ENCODE peak calls at places on chromosomes 13 and 19, in nine cellular contexts. V is thoracic aorta, F is epithelial cell of esophagus, Y is AG04449, Z is body of pancreas, Q is bronchial epithelial cell, C is left ventricle myocardium inferior, T is fibroblast of the aortic adventitia, B is SK-N-SH. I is an unnamed sample.

GRCh38 chr13:21625366-21625765 is 21.4 kb upstream of the MICU2 start:
- DNase-seq in C (no peak), B (peak), T (peak), Z (no peak), Q (peak), Y (no peak), V (no peak), F (peak), I (peak)

GRCh38 chr19:37991841-37992248 is 84.8 kb downstream of the SIPA1L3 start:
- DNase-seq in Z (no peak), Y (no peak), V (no peak), C (no peak), F (peak), B (no peak), T (no peak), Q (peak), I (no peak)

GRCh38 chr13:25771641-25772478 is 280.0 kb downstream of the SHISA2 start:
- DNase-seq in C (no peak), V (no peak), F (peak), Y (no peak), T (no peak), Z (no peak), Q (no peak), B (no peak), I (no peak)

GRCh38 chr13:106369858-106370257 is 165.6 kb downstream of the EFNB2 start:
- DNase-seq in T (no peak), Q (no peak), Y (no peak), V (no peak), Z (no peak), B (no peak), F (no peak), C (no peak), I (no peak)

GRCh38 chr19:41320185-41320518 is 10.2 kb downstream of the CCDC97 start:
- DNase-seq in T (no peak), C (no peak), Y (no peak), Q (no peak), B (no peak), F (no peak), V (no peak), Z (no peak), I (no peak)

GRCh38 chr19:23395041-23395721 is at the start of gene ZNF91:
- DNase-seq in Z (peak), Q (peak), B (peak), Y (peak), T (peak), V (peak), C (peak), F (peak), I (peak)

GRCh38 chr13:35906636-35907035 is 224.5 kb downstream of the DCLK1 start:
- DNase-seq in Z (no peak), B (no peak), Y (no peak), V (no peak), Q (no peak), F (no peak), T (no peak), C (no peak), I (no peak)

GRCh38 chr13:53129864-53130393 is 101.3 kb downstream of the OLFM4 start:
- DNase-seq in T (no peak), V (no peak), C (no peak), F (no peak), Y (no peak), Z (no peak), B (no peak), Q (no peak), I (no peak)

GRCh38 chr13:114096031-114096485 is 36.4 kb downstream of the RASA3 start:
- DNase-seq in C (no peak), T (no peak), Q (no peak), Z (no peak), F (no peak), V (no peak), Y (no peak), B (no peak), I (no peak)

GRCh38 chr13:28320209-28320608 is 174.7 kb downstream of the FLT1 start:
- DNase-seq in Z (no peak), T (no peak), Y (no peak), Q (no peak), B (no peak), C (no peak), F (no peak), V (no peak), I (no peak)

GRCh38 chr19:13463296-13463695 is 43.0 kb downstream of the CACNA1A start:
- DNase-seq in Z (no peak), Y (no peak), F (peak), T (peak), B (no peak), C (no peak), Q (no peak), V (no peak), I (peak)

GRCh38 chr19:30978639-30979038 is 370.6 kb downstream of the TSHZ3 start:
- DNase-seq in F (no peak), Q (no peak), C (no peak), Y (no peak), B (no peak), V (no peak), T (no peak), Z (no peak), I (no peak)

GRCh38 chr19:46599716-46600392 is 1.3 kb upstream of the CALM3 start:
- DNase-seq in C (no peak), B (peak), T (no peak), Q (no peak), F (no peak), Z (no peak), V (no peak), Y (no peak), I (no peak)

GRCh38 chr19:7515471-7516226 is at the start of gene ZNF358:
- DNase-seq in Z (peak), F (no peak), T (peak), B (peak), C (peak), Q (no peak), Y (no peak), V (peak), I (peak)

GRCh38 chr13:26855921-26856320 is 95.3 kb upstream of the GPR12 start:
- DNase-seq in V (no peak), Q (no peak), C (no peak), Z (no peak), F (no peak), T (no peak), Y (no peak), B (no peak), I (no peak)

GRCh38 chr13:26855071-26855470 is 94.5 kb upstream of the GPR12 start:
- DNase-seq in V (no peak), T (no peak), B (no peak), Z (no peak), F (no peak), Y (no peak), Q (no peak), C (no peak), I (no peak)

DNA sequence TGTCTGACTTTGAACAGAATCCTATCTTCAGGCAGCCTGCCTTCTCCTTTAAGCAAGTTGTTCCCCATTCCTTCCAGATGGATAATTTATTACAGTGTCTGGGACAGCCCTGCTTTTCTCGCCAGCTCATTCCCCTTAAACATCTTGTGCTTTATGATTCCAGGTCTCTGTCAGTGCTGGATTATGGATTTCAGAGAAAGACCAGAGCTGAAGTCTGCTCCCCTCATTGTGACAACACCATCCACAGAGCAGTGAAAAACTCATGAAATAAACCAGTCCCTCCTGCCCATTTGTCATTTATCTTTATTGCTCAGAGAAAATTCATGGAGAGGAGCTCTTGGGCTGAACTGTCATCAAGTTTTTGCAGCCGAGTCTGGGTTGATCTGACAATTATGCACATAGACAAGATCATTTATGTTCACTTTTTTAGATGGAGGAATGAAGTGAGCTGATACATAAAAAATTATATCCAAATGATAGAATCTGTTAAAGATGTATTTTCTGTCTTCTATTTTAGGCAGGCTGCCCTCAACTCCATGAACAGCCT is 92.8 kb upstream of the GPR12 start:
- DNase-seq in V (no peak), Z (no peak), Y (no peak), B (peak), F (no peak), T (no peak), C (no peak), Q (no peak), I (no peak)
- TF ChIP-seq CTCF in V (no peak), Z (no peak), Y (no peak), B (no peak), F (no peak), T (no peak), C (no peak), Q (no peak), I (no peak)

GRCh38 chr19:36225219-36225892 is 10.4 kb downstream of the ZNF146 start:
- DNase-seq in Q (peak), T (peak), B (no peak), F (no peak), Y (no peak), C (no peak), Z (no peak), V (no peak), I (peak)
- H3K4me3 ChIP-seq in Q (no peak), T (peak), B (no peak), F (no peak), Y (no peak), C (no peak), Z (no peak), V (no peak), I (no peak)

DNA sequence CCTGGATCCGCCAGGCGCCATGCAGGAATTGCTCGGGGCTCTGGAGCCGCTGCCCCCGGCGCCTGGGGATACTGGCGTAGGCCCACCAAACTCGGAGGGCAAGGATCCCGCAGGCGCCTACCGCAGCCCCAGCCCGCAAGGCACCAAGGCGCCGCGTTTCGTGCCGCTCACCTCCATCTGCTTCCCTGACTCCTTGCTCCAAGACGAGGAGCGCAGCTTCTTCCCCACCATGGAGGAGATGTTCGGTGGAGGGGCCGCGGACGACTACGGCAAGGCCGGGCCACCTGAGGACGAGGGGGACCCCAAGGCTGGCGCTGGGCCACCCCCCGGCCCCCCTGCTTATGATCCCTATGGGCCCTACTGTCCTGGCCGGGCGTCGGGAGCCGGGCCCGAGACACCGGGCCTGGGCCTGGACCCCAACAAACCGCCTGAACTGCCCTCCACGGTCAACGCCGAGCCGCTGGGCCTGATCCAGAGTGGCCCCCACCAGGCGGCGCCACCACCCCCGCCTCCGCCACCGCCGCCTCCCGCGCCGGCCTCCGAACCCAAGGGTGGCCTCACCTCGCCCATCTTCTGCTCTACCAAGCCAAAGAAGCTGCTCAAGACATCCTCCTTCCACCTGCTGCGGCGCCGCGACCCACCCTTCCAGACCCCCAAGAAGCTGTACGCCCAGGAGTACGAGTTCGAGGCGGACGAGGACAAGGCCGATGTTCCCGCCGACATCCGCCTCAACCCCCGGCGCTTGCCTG is 6.1 kb downstream of the PRR12 start:
- DNase-seq in C (no peak), Z (no peak), Q (no peak), T (no peak), Y (no peak), F (no peak), V (no peak), B (no peak), I (no peak)
- TF ChIP-seq CTCF in C (no peak), Z (no peak), Q (no peak), T (no peak), Y (no peak), F (no peak), V (no peak), B (peak), I (no peak)

GRCh38 chr19:11578342-11579142 is 1.1 kb upstream of the ACP5 start:
- DNase-seq in F (no peak), Y (no peak), C (peak), Q (no peak), Z (peak), V (no peak), B (peak), T (no peak), I (no peak)
- H3K4me3 ChIP-seq in F (peak), Y (no peak), C (peak), Q (peak), Z (no peak), V (peak), B (no peak), T (no peak), I (no peak)

GRCh38 chr13:43301341-43301969 is 278.1 kb downstream of the DNAJC15 start:
- DNase-seq in T (peak), Q (no peak), Y (no peak), B (no peak), V (no peak), F (no peak), C (no peak), Z (no peak), I (peak)

GRCh38 chr13:43305416-43305815 is 282.0 kb downstream of the DNAJC15 start:
- DNase-seq in F (peak), Z (no peak), T (peak), V (no peak), C (no peak), Y (no peak), Q (peak), B (no peak), I (peak)

GRCh38 chr13:43304449-43304848 is 281.1 kb downstream of the DNAJC15 start:
- DNase-seq in B (no peak), V (no peak), F (no peak), Q (no peak), Z (no peak), T (no peak), Y (no peak), C (no peak), I (no peak)

GRCh38 chr13:43304945-43305344 is 281.6 kb downstream of the DNAJC15 start:
- DNase-seq in V (no peak), Q (no peak), C (no peak), Y (no peak), T (no peak), Z (no peak), F (no peak), B (peak), I (no peak)

DNA sequence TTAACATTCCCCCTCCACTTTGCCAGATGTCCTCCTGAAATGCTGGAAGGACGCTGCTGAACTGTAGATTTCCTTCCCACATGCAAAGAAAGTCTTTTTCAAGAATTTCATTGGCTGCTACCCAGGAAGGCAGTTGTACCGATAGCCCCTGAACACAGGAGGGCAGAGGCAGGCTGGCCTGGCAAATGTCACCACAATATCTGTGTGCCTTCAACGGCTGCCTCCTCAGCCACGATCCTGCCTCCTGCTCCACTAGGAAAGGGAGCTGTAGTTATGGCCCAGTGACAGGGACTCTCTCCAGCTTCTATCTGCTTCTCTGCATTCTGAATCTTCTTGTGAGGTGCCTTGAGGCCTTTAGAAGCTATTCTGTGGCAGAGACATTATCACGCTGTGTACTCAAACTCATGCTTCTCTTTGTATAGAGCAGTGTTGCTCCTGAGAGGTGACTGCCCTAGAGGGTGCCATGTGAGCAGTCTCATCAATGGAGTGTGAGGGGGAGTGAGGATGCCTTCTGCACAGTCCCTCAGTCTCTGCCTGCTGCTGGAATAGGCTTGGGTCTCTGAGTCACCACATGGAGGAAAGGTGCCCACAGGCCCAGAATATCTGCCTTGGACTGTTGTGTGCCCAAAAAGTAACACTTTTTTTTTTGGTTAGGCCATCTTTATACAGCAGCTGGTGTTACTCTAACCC is 279.8 kb downstream of the DNAJC15 start:
- DNase-seq in T (peak), Y (no peak), Z (peak), C (peak), Q (peak), B (peak), F (peak), V (no peak), I (peak)
- TF ChIP-seq CTCF in T (peak), Y (peak), Z (peak), C (peak), Q (peak), B (peak), F (peak), V (peak), I (peak)

DNA sequence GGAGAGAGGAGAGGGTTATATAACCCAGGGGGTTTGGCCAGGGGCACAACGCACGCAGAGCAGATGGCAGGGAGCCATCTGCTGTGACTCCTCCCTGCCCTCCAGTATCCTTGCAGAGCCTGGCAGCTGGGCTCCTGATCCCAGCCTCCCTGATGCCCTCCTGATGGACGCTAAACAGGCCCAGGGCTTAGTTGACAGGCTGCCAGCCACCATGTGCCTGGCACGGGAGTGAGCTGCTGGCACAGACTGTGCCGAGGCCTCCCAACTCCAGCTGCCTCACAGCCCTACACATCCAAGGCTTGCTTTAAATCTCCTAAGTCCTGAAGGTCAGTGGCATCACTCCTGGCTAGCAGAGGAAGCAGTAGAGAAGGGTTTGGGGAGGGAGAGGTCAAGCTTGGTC is 16.7 kb downstream of the SYDE1 start:
- DNase-seq in C (peak), B (peak), F (no peak), Q (no peak), V (no peak), Y (no peak), Z (peak), T (no peak), I (no peak)
- H3K4me3 ChIP-seq in C (peak), B (peak), F (no peak), Q (no peak), V (no peak), Y (peak), Z (no peak), T (peak), I (no peak)

GRCh38 chr19:48064509-48064908 is 20.6 kb upstream of the CABP5 start:
- DNase-seq in Q (no peak), T (no peak), Z (no peak), C (no peak), Y (no peak), B (no peak), V (no peak), F (no peak), I (no peak)

GRCh38 chr19:48069435-48069834 is 25.6 kb upstream of the CABP5 start:
- DNase-seq in T (no peak), V (no peak), C (no peak), Y (no peak), B (no peak), Z (no peak), F (no peak), Q (no peak), I (no peak)
- TF ChIP-seq CTCF in T (peak), V (no peak), C (no peak), Y (no peak), B (peak), Z (no peak), F (no peak), Q (no peak), I (no peak)

DNA sequence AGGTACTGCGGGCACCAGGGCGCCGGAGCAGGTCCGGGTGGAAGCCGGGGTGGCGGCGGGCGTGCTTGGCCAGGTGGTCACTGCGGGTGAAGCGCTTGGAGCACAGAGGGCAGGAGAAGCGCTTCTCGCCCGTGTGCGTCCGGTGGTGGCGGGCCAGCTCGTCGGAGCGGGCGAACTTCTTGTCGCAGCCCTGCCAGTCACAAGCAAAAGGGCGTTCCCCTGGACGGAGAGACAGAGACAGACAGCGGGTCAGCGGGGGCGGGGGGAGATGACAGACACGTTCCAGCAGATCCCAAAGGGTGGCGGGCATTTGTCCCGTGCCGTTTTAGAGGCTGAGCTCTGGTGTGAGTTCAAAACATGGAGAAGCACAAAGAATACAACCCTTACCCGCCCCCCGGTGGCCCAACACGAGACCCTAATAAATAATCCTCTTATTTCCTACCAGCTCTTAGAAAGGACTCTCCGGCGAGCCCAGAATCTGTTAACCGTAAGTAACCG is 6.3 kb upstream of the REXO1 start:
- DNase-seq in Q (no peak), Y (no peak), C (peak), V (no peak), F (no peak), Z (no peak), T (no peak), B (no peak), I (no peak)
- H3K4me3 ChIP-seq in Q (no peak), Y (peak), C (peak), V (peak), F (peak), Z (no peak), T (peak), B (no peak), I (no peak)

DNA sequence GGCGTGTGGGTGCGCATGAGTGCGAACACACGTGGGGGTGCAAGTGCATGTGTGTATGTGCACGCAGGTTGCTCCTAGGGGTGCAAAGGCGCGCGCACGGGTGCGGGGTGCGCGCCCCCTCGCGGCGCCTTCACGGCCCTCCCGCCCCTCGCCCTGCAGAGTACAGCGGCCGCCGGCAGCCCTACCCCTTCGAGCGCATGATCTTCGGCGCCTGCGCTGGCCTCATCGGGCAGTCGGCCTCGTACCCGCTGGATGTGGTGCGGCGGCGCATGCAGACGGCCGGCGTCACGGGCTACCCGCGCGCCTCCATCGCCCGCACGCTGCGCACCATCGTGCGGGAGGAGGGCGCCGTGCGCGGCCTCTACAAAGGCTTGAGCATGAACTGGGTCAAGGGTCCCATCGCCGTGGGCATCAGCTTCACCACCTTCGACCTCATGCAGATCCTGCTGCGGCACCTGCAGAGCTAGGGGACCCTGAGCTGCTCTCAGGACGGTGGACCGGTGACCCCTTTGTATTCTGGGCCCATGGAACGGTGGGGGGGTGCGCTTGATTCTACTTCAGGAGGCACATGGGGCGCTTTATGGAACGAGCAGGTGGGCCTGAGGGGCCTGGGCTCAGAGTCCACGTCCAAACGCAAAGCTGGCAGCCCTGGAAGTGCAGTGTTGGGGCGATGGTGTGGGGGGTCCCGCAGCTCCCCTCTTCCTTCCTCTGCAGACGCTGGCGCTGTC is 27.7 kb downstream of the TMEM161A start:
- DNase-seq in Y (no peak), T (no peak), F (peak), Z (no peak), Q (no peak), C (no peak), V (no peak), B (peak), I (no peak)
- TF ChIP-seq CTCF in Y (peak), T (no peak), F (no peak), Z (no peak), Q (peak), C (peak), V (peak), B (peak), I (no peak)